ENCODE peak calls at places on chromosome 12, in seven cellular contexts. One of them, this sample, is unnamed.

GRCh38 chr12:84994436-84994835 is 41.6 kb downstream of the TSPAN19 start:
- DNase-seq in dorsolateral prefrontal cortex: no peak
- DNase-seq in CD8-positive, alpha-beta T cell: no peak
- DNase-seq in upper lobe of right lung: no peak
- DNase-seq in glutamatergic neuron: no peak
- DNase-seq in GM20000: no peak
- DNase-seq in IMR-90: peak; percentile 11
- DNase-seq in this sample: no peak

GRCh38 chr12:93387780-93388179 is 10.1 kb downstream of the NUDT4 start:
- DNase-seq in dorsolateral prefrontal cortex: no peak
- DNase-seq in CD8-positive, alpha-beta T cell: no peak
- DNase-seq in upper lobe of right lung: no peak
- DNase-seq in glutamatergic neuron: no peak
- DNase-seq in GM20000: peak; percentile 34
- DNase-seq in IMR-90: peak; percentile 81
- DNase-seq in this sample: no peak

GRCh38 chr12:71216725-71217579 is 59.2 kb upstream of the TSPAN8 start:
- DNase-seq in dorsolateral prefrontal cortex: no peak
- DNase-seq in CD8-positive, alpha-beta T cell: no peak
- DNase-seq in upper lobe of right lung: no peak
- DNase-seq in glutamatergic neuron: peak; percentile 31
- DNase-seq in GM20000: no peak
- DNase-seq in IMR-90: peak; percentile 0
- DNase-seq in this sample: no peak

GRCh38 chr12:117111386-117112267 is 12.4 kb upstream of the TESC start:
- DNase-seq in dorsolateral prefrontal cortex: no peak
- DNase-seq in CD8-positive, alpha-beta T cell: no peak
- DNase-seq in upper lobe of right lung: peak; percentile 52
- DNase-seq in glutamatergic neuron: peak; percentile 43
- DNase-seq in GM20000: no peak
- DNase-seq in IMR-90: no peak
- DNase-seq in this sample: no peak

GRCh38 chr12:76020281-76020680 is 11.3 kb downstream of the PHLDA1 start:
- DNase-seq in dorsolateral prefrontal cortex: no peak
- DNase-seq in CD8-positive, alpha-beta T cell: peak; percentile 78
- DNase-seq in upper lobe of right lung: no peak
- DNase-seq in glutamatergic neuron: no peak
- DNase-seq in GM20000: no peak
- DNase-seq in IMR-90: peak; percentile 80
- DNase-seq in this sample: no peak

GRCh38 chr12:9340422-9341259 is 132.4 kb upstream of the PZP start:
- DNase-seq in dorsolateral prefrontal cortex: no peak
- DNase-seq in CD8-positive, alpha-beta T cell: no peak
- DNase-seq in upper lobe of right lung: no peak
- DNase-seq in glutamatergic neuron: no peak
- DNase-seq in GM20000: no peak
- DNase-seq in IMR-90: peak; percentile 92
- DNase-seq in this sample: no peak

GRCh38 chr12:84842406-84843013 is 70.1 kb downstream of the SLC6A15 start:
- DNase-seq in dorsolateral prefrontal cortex: no peak
- DNase-seq in CD8-positive, alpha-beta T cell: no peak
- DNase-seq in upper lobe of right lung: no peak
- DNase-seq in glutamatergic neuron: no peak
- DNase-seq in GM20000: peak; percentile 15
- DNase-seq in IMR-90: peak; percentile 51
- DNase-seq in this sample: no peak

GRCh38 chr12:83335748-83336147 is 649.0 kb downstream of the TMTC2 start:
- DNase-seq in dorsolateral prefrontal cortex: no peak
- DNase-seq in CD8-positive, alpha-beta T cell: no peak
- DNase-seq in upper lobe of right lung: no peak
- DNase-seq in glutamatergic neuron: no peak
- DNase-seq in GM20000: no peak
- DNase-seq in IMR-90: no peak
- DNase-seq in this sample: no peak

GRCh38 chr12:9721394-9722092 is 11.4 kb downstream of the CLECL1 start:
- DNase-seq in dorsolateral prefrontal cortex: no peak
- DNase-seq in CD8-positive, alpha-beta T cell: no peak
- DNase-seq in upper lobe of right lung: no peak
- DNase-seq in glutamatergic neuron: no peak
- DNase-seq in GM20000: peak; percentile 30
- DNase-seq in IMR-90: peak; percentile 3
- DNase-seq in this sample: no peak

GRCh38 chr12:32344047-32344446 is 55.3 kb upstream of the FGD4 start:
- DNase-seq in dorsolateral prefrontal cortex: no peak
- DNase-seq in CD8-positive, alpha-beta T cell: no peak
- DNase-seq in upper lobe of right lung: no peak
- DNase-seq in glutamatergic neuron: no peak
- DNase-seq in GM20000: no peak
- DNase-seq in IMR-90: no peak
- DNase-seq in this sample: no peak
- TF ChIP-seq CTCF in dorsolateral prefrontal cortex: no peak
- TF ChIP-seq CTCF in CD8-positive, alpha-beta T cell: no peak
- TF ChIP-seq CTCF in upper lobe of right lung: no peak
- TF ChIP-seq CTCF in glutamatergic neuron: no peak
- TF ChIP-seq CTCF in GM20000: no peak
- TF ChIP-seq CTCF in IMR-90: no peak
- TF ChIP-seq CTCF in this sample: no peak

GRCh38 chr12:105231396-105231795 is 4.6 kb downstream of the APPL2 start:
- DNase-seq in dorsolateral prefrontal cortex: no peak
- DNase-seq in CD8-positive, alpha-beta T cell: no peak
- DNase-seq in upper lobe of right lung: no peak
- DNase-seq in glutamatergic neuron: no peak
- DNase-seq in GM20000: no peak
- DNase-seq in IMR-90: no peak
- DNase-seq in this sample: no peak
- TF ChIP-seq CTCF in dorsolateral prefrontal cortex: no peak
- TF ChIP-seq CTCF in CD8-positive, alpha-beta T cell: no peak
- TF ChIP-seq CTCF in upper lobe of right lung: no peak
- TF ChIP-seq CTCF in glutamatergic neuron: no peak
- TF ChIP-seq CTCF in GM20000: no peak
- TF ChIP-seq CTCF in IMR-90: no peak
- TF ChIP-seq CTCF in this sample: no peak

GRCh38 chr12:18224745-18225144 is 36.6 kb upstream of the PIK3C2G start:
- DNase-seq in dorsolateral prefrontal cortex: no peak
- DNase-seq in CD8-positive, alpha-beta T cell: no peak
- DNase-seq in upper lobe of right lung: no peak
- DNase-seq in glutamatergic neuron: no peak
- DNase-seq in GM20000: peak; percentile 11
- DNase-seq in IMR-90: peak; percentile 5
- DNase-seq in this sample: no peak
- TF ChIP-seq CTCF in dorsolateral prefrontal cortex: peak; percentile 56
- TF ChIP-seq CTCF in CD8-positive, alpha-beta T cell: no peak
- TF ChIP-seq CTCF in upper lobe of right lung: peak; percentile 49
- TF ChIP-seq CTCF in glutamatergic neuron: peak; percentile 31
- TF ChIP-seq CTCF in GM20000: no peak
- TF ChIP-seq CTCF in IMR-90: peak; percentile 28
- TF ChIP-seq CTCF in this sample: no peak

DNA sequence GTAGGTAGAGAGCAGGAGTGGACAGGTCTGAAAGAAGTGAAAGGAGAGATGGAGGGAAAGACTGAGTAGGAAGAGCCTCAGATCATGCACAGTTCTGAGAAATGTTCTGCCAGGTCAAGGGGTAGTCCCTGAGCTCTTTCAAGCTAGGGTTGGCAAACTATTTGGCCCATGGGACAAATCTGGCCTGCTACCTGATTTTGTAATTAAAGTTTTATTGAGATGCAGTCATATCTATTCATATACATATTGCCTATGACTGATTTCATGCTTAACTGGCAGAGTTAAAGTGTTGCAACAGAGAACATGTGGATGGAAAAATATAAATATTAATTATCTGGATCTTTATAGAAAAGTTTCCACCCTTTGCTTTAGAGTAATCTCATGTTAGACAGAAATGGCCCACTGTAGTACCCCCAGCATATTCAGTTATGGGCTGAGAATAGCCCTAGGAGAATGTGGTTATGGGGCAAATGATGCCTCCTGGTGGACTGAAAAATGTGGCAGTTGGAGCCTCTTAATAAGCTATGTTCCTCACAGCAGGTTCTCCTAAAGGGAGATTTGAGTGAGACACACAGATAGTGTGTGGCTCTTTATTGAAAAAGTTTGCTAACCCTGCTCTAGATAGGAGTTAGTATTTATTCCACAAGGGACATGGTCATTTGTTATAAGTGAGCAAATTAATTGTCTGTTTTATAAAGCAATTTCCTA is 476.9 kb downstream of the LRIG3 start:
- DNase-seq in dorsolateral prefrontal cortex: no peak
- DNase-seq in CD8-positive, alpha-beta T cell: no peak
- DNase-seq in upper lobe of right lung: no peak
- DNase-seq in glutamatergic neuron: peak; percentile 22
- DNase-seq in GM20000: peak; percentile 20
- DNase-seq in IMR-90: peak; percentile 13
- DNase-seq in this sample: no peak
- TF ChIP-seq CTCF in dorsolateral prefrontal cortex: peak; percentile 37
- TF ChIP-seq CTCF in CD8-positive, alpha-beta T cell: no peak
- TF ChIP-seq CTCF in upper lobe of right lung: peak; percentile 27
- TF ChIP-seq CTCF in glutamatergic neuron: peak; percentile 60
- TF ChIP-seq CTCF in GM20000: peak; percentile 49
- TF ChIP-seq CTCF in IMR-90: peak; percentile 44
- TF ChIP-seq CTCF in this sample: no peak

DNA sequence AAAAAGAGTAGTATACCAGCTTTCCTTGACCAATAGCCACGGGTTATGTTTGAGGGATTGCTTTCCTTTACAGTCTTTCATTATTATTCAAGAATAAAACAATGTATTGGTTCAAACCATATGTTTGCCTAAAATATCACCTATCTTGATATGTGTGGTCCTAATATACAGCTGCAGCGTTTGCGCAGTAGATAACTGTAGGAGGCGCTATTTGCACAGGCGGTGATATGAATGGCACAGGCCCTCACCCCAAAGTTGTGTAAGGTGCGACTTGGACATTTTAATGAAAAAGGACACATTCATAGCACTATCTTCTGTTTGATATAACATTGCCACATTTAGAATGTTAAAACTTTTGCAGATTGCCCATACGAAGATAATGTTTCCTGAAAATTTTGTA is 298.4 kb downstream of the TRHDE start:
- DNase-seq in dorsolateral prefrontal cortex: no peak
- DNase-seq in CD8-positive, alpha-beta T cell: no peak
- DNase-seq in upper lobe of right lung: no peak
- DNase-seq in glutamatergic neuron: peak; percentile 60
- DNase-seq in GM20000: peak; percentile 8
- DNase-seq in IMR-90: no peak
- DNase-seq in this sample: no peak
- TF ChIP-seq CTCF in dorsolateral prefrontal cortex: no peak
- TF ChIP-seq CTCF in CD8-positive, alpha-beta T cell: no peak
- TF ChIP-seq CTCF in upper lobe of right lung: peak; percentile 39
- TF ChIP-seq CTCF in glutamatergic neuron: peak; percentile 63
- TF ChIP-seq CTCF in GM20000: peak; percentile 37
- TF ChIP-seq CTCF in IMR-90: no peak
- TF ChIP-seq CTCF in this sample: no peak